ENCODE peak calls at places on chromosome 22, in four cellular contexts. P is OCI-LY7, R is cardiac fibroblast, J is astrocyte of the spinal cord. U is an unnamed sample.

GRCh38 chr22:23168381-23169031 is 11.8 kb upstream of the BCR start:
- DNase-seq in R (no peak), P (no peak), J (no peak), U (no peak)

GRCh38 chr22:29190051-29190450 is 15.6 kb upstream of the EMID1 start:
- DNase-seq in J (no peak), R (no peak), P (no peak), U (no peak)

GRCh38 chr22:20062766-20063083 is 17.3 kb upstream of the DGCR8 start:
- DNase-seq in P (no peak), R (peak; percentile 52), J (peak; percentile 62), U (no peak)

GRCh38 chr22:45997775-45998637 is 21.0 kb upstream of the WNT7B start:
- DNase-seq in P (no peak), J (no peak), R (no peak), U (no peak)

GRCh38 chr22:20581503-20582170 is 74.2 kb downstream of the MED15 start:
- DNase-seq in P (no peak), J (no peak), R (no peak), U (peak; percentile 66)

GRCh38 chr22:49373289-49373666 is 454.4 kb downstream of the BRD1 start:
- DNase-seq in J (no peak), R (no peak), P (no peak), U (no peak)

GRCh38 chr22:39109361-39109760 is 12.3 kb downstream of the APOBEC3H start:
- DNase-seq in R (no peak), J (no peak), P (no peak), U (no peak)

GRCh38 chr22:46122511-46122971 is 27.8 kb upstream of the PPARA start:
- DNase-seq in R (peak; percentile 73), J (no peak), P (peak; percentile 73), U (peak; percentile 98)

GRCh38 chr22:49971232-49972162 is 10.9 kb downstream of the PIM3 start:
- DNase-seq in R (peak; percentile 77), J (no peak), P (no peak), U (peak; percentile 85)

GRCh38 chr22:33986167-33986771 is 66.0 kb upstream of the LARGE1 start:
- DNase-seq in P (peak; percentile 30), R (no peak), J (no peak), U (no peak)

GRCh38 chr22:46070215-46070721 is 80.1 kb upstream of the PPARA start:
- DNase-seq in P (peak; percentile 29), J (no peak), R (peak; percentile 74), U (peak; percentile 81)

GRCh38 chr22:45942787-45943493 is 34.0 kb downstream of the WNT7B start:
- DNase-seq in R (no peak), J (no peak), P (no peak), U (no peak)

GRCh38 chr22:31611065-31611760 is 50.8 kb downstream of the PISD start:
- DNase-seq in J (no peak), R (peak; percentile 78), P (no peak), U (peak; percentile 65)

GRCh38 chr22:31247726-31248125 is 35.6 kb downstream of the LIMK2 start:
- DNase-seq in R (no peak), J (no peak), P (no peak), U (peak; percentile 52)

GRCh38 chr22:24284747-24285203 is 14.1 kb downstream of the SPECC1L start:
- DNase-seq in J (no peak), P (no peak), R (no peak), U (no peak)

GRCh38 chr22:44661070-44661469 is 40.9 kb upstream of the PRR5 start:
- DNase-seq in R (no peak), J (no peak), P (no peak), U (peak; percentile 84)

GRCh38 chr22:19817561-19818263 is 37.0 kb downstream of the GNB1L start:
- DNase-seq in R (no peak), J (no peak), P (peak; percentile 24), U (peak; percentile 50)

GRCh38 chr22:45124176-45124857 is 39.4 kb upstream of the NUP50 start:
- DNase-seq in P (no peak), R (no peak), J (no peak), U (peak; percentile 51)

GRCh38 chr22:22983123-22983522 is 87.2 kb upstream of the GNAZ start:
- DNase-seq in J (no peak), R (no peak), P (no peak), U (no peak)

GRCh38 chr22:30290318-30290678 is 993 bp upstream of the CASTOR1 start:
- DNase-seq in R (no peak), J (no peak), P (peak; percentile 38), U (no peak)

GRCh38 chr22:44381761-44382454 is 69.2 kb upstream of the SHISAL1 start:
- DNase-seq in P (no peak), R (no peak), J (no peak), U (peak; percentile 48)

GRCh38 chr22:31106651-31107205 is 640 bp downstream of the SELENOM start:
- DNase-seq in R (peak; percentile 68), P (no peak), J (no peak), U (no peak)

GRCh38 chr22:44526431-44527115 is 28.5 kb upstream of the RTL6 start:
- DNase-seq in R (no peak), P (no peak), J (no peak), U (no peak)

GRCh38 chr22:20552450-20552894 is 45.1 kb downstream of the MED15 start:
- DNase-seq in P (no peak), J (no peak), R (peak; percentile 43), U (no peak)

GRCh38 chr22:46086577-46087335 is 63.6 kb upstream of the PPARA start:
- DNase-seq in R (no peak), P (no peak), J (no peak), U (no peak)

GRCh38 chr22:46043339-46043738 is 66.4 kb upstream of the WNT7B start:
- DNase-seq in P (no peak), J (no peak), R (no peak), U (no peak)

GRCh38 chr22:22558972-22559603 is at the start of gene PRAME:
- DNase-seq in J (no peak), P (peak; percentile 89), R (peak; percentile 27), U (peak; percentile 89)

GRCh38 chr22:49983148-49984042 is 22.8 kb downstream of the PIM3 start:
- DNase-seq in J (no peak), R (no peak), P (no peak), U (peak; percentile 96)

GRCh38 chr22:17370766-17371181 is 1.5 kb downstream of the CECR2 start:
- DNase-seq in P (no peak), J (no peak), R (no peak), U (no peak)
- H3K4me3 ChIP-seq in P (no peak overlapping the region), J (peak overlapping the region; percentile 33), R (peak overlapping the region; percentile 59), U (peak overlapping the region; percentile 84)

GRCh38 chr22:43151251-43152000 is at the start of gene TSPO:
- DNase-seq in P (peak; percentile 27), R (peak; percentile 61), J (peak; percentile 37), U (peak; percentile 95)

GRCh38 chr22:43147821-43148220 is 3.5 kb upstream of the TSPO start:
- DNase-seq in R (no peak), J (no peak), P (peak; percentile 56), U (no peak)

GRCh38 chr22:43152001-43152354 is 619 bp downstream of the TSPO start:
- DNase-seq in P (peak; percentile 23), R (no peak), J (no peak), U (no peak)

GRCh38 chr22:43150731-43151206 is 590 bp upstream of the TSPO start:
- DNase-seq in J (no peak), P (no peak), R (no peak), U (no peak)

DNA sequence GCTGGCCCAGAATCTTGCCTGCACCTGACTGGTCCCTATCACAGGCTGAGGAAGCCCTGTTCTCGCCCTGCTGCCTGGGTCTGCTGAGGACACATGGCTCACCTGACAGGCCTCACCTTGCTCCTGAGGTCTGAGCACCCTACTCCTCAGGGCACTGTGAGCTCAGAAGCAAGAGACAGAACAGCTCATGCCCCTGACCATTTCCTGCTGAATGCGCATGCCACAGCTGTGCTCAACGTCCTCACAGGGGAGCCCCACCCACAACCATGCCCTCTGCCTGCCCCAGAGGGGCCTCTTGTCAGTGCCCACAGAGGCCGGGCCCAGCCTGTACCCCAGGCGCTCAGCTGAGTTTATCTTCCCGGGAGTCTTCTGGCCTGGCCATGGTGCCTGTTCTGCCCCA is 2.8 kb upstream of the TSPO start:
- DNase-seq in J (no peak), P (peak; percentile 42), R (no peak), U (no peak)
- H3K4me3 ChIP-seq in J (no peak overlapping the region), P (no peak overlapping the region), R (no peak overlapping the region), U (no peak overlapping the region)

DNA sequence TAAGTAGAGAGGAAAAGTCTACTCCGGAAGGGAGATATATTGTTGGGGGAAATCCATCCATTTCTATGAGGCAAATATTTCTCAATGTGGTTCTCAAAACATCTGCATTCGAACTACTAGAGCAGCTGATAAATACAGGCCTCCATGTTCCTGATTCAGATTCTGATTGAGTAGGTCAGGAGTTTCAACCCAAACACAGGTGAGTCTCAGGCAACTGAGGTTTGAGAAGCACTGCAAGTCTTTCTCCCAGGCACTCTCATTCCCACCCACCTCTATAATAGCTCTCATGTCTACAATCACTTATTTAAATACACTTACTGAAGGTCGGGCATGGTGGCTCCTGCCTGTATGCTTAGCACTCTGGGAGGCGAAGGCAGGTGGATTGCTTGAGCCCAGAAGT is 14.7 kb upstream of the ASPHD2 start:
- DNase-seq in J (no peak), R (no peak), P (no peak), U (no peak)
- H3K4me3 ChIP-seq in J (no peak overlapping the region), R (no peak overlapping the region), P (no peak overlapping the region), U (no peak overlapping the region)

DNA sequence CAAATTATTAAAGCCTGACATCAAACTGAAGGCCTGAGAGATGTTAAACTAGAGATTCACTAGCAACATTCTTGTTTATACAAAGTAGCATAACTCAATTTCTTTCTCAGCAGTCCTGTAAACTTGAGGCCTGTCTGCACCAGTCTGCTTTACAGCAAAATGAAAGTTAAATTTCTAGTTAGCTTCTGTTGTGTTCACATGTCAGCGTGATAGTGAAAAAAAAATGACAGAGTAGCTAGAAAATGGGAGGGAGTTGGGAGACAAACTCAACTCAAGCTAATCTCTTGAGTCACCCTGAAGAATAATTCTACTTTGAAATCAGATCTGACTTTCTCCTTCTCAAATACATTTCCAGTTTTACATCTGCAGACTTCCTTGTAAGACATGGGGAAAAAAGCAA is 6.5 kb downstream of the RBFOX2 start:
- DNase-seq in R (peak; percentile 59), J (peak; percentile 67), P (no peak), U (no peak)
- H3K4me3 ChIP-seq in R (no peak overlapping the region), J (no peak overlapping the region), P (no peak overlapping the region), U (no peak overlapping the region)

GRCh38 chr22:37165066-37165465 is 15.3 kb upstream of the IL2RB start:
- DNase-seq in J (no peak), R (no peak), P (no peak), U (no peak)
- H3K4me3 ChIP-seq in J (no peak overlapping the region), R (no peak overlapping the region), P (no peak overlapping the region), U (no peak overlapping the region)

GRCh38 chr22:40450651-40451050 is 80.3 kb downstream of the SGSM3 start:
- DNase-seq in J (no peak), R (no peak), P (no peak), U (no peak)
- H3K4me3 ChIP-seq in J (no peak overlapping the region), R (no peak overlapping the region), P (no peak overlapping the region), U (no peak overlapping the region)